ENCODE peak calls at places on chromosomes 6 and 20, in six cellular contexts. V is IMR-90, O is neuronal stem cell, M is H1, Y is trophoblast cell, N is H9. K is an unnamed sample.

GRCh38 chr6:159074866-159075265 is 30.1 kb upstream of the TAGAP start:
- DNase-seq in V (no peak), O (no peak), M (no peak), Y (no peak), N (no peak), K (no peak)

GRCh38 chr20:44709797-44710196 is 5.4 kb upstream of the CCN5 start:
- DNase-seq in V (no peak), O (no peak), M (no peak), Y (no peak), N (no peak), K (no peak)

GRCh38 chr6:36546664-36546957 is 668 bp downstream of the STK38 start:
- DNase-seq in V (no peak), O (peak), M (no peak), Y (peak), N (no peak), K (no peak)

GRCh38 chr6:82840571-82840970 is 225.1 kb downstream of the UBE3D start:
- DNase-seq in V (peak), O (no peak), M (no peak), Y (no peak), N (no peak), K (no peak)

GRCh38 chr6:132715204-132715603 is 1.3 kb upstream of the VNN1 start:
- DNase-seq in V (peak), O (peak), M (peak), Y (peak), N (peak), K (peak)

GRCh38 chr6:4888841-4889240 is 112.6 kb downstream of the CDYL start:
- DNase-seq in V (no peak), O (no peak), M (no peak), Y (no peak), N (no peak), K (peak)

GRCh38 chr20:15756401-15756800 is 816.8 kb downstream of the KIF16B start:
- DNase-seq in V (no peak), O (no peak), M (no peak), Y (no peak), N (no peak), K (no peak)

GRCh38 chr6:97594834-97595233 is 311.8 kb upstream of the MMS22L start:
- DNase-seq in V (peak), O (no peak), M (no peak), Y (no peak), N (no peak), K (peak)

GRCh38 chr20:18739785-18740184 is 73.8 kb upstream of the SCP2D1 start:
- DNase-seq in V (peak), O (peak), M (no peak), Y (no peak), N (no peak), K (peak)

GRCh38 chr6:44261581-44261980 is 3.8 kb downstream of the NFKBIE start:
- DNase-seq in V (no peak), O (no peak), M (no peak), Y (no peak), N (no peak), K (no peak)

GRCh38 chr6:158087519-158087867 is 80.6 kb downstream of the SERAC1 start:
- DNase-seq in V (no peak), O (no peak), M (no peak), Y (no peak), N (no peak), K (no peak)

GRCh38 chr20:46060301-46060881 is 29.4 kb downstream of the NCOA5 start:
- DNase-seq in V (no peak), O (no peak), M (peak), Y (no peak), N (no peak), K (no peak)

GRCh38 chr6:2937627-2938003 is 33.8 kb downstream of the SERPINB6 start:
- DNase-seq in V (no peak), O (no peak), M (peak), Y (no peak), N (no peak), K (no peak)

GRCh38 chr20:24837721-24838456 is 111.2 kb upstream of the CST7 start:
- DNase-seq in V (peak), O (no peak), M (no peak), Y (no peak), N (peak), K (peak)

GRCh38 chr6:26249709-26249958 is 115.4 kb upstream of the BTN3A2 start:
- DNase-seq in V (no peak), O (no peak), M (no peak), Y (no peak), N (no peak), K (no peak)

GRCh38 chr6:161151660-161152526 is 122.0 kb downstream of the AGPAT4 start:
- DNase-seq in V (no peak), O (no peak), M (no peak), Y (no peak), N (no peak), K (no peak)

GRCh38 chr6:14440215-14440890 is 322.8 kb downstream of the CD83 start:
- DNase-seq in V (peak), O (no peak), M (no peak), Y (peak), N (no peak), K (no peak)

GRCh38 chr20:49245921-49246740 is 26.9 kb downstream of the DDX27 start:
- DNase-seq in V (peak), O (no peak), M (no peak), Y (peak), N (peak), K (peak)

GRCh38 chr6:317452-318144 is 25.3 kb downstream of the DUSP22 start:
- DNase-seq in V (no peak), O (no peak), M (no peak), Y (peak), N (no peak), K (no peak)

GRCh38 chr6:54262499-54262898 is 45.7 kb upstream of the TINAG start:
- DNase-seq in V (no peak), O (no peak), M (no peak), Y (no peak), N (no peak), K (no peak)

GRCh38 chr6:5471637-5472430 is 210.5 kb downstream of the FARS2 start:
- DNase-seq in V (no peak), O (peak), M (no peak), Y (no peak), N (peak), K (peak)

GRCh38 chr6:97174471-97174870 is 108.5 kb downstream of the MMS22L start:
- DNase-seq in V (no peak), O (no peak), M (no peak), Y (peak), N (no peak), K (no peak)

GRCh38 chr20:20427202-20427864 is 59.4 kb downstream of the INSM1 start:
- DNase-seq in V (no peak), O (no peak), M (no peak), Y (no peak), N (no peak), K (no peak)

GRCh38 chr20:9739991-9740390 is 98.9 kb downstream of the PAK5 start:
- DNase-seq in V (no peak), O (no peak), M (no peak), Y (no peak), N (no peak), K (no peak)

GRCh38 chr6:13486679-13487121 is 700 bp downstream of the GFOD1 start:
- DNase-seq in V (peak), O (peak), M (peak), Y (peak), N (peak), K (peak)

GRCh38 chr20:58511364-58511763 is 3.8 kb downstream of the APCDD1L start:
- DNase-seq in V (peak), O (no peak), M (no peak), Y (peak), N (no peak), K (peak)

DNA sequence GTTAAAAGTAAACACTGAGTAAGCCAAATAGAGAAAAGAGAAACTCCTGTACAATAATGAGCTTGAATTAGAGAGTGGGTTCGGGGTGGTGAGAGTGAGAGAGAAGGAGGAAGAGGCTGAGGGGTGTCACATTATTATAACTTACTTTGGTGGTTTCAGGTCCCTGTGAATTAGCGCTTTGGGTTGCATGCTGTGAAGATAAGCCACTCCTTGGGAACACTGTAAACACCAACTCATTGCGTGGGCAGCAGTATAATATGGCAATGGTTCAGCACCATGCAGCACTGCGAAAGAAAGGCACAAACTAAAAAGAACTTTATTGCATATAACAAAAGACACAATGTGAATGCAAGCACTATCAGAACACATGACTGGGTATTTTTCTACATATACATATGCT is 26.9 kb downstream of the MAP3K7 start:
- DNase-seq in V (no peak), O (no peak), M (no peak), Y (no peak), N (no peak), K (no peak)
- H4K91ac ChIP-seq in V (no peak), O (no peak), M (no peak), Y (no peak), N (no peak), K (no peak)

GRCh38 chr6:41344865-41345264 is 9.5 kb downstream of the NCR2 start:
- DNase-seq in V (no peak), O (no peak), M (peak), Y (no peak), N (no peak), K (no peak)
- H4K91ac ChIP-seq in V (no peak), O (no peak), M (no peak), Y (no peak), N (no peak), K (no peak)

DNA sequence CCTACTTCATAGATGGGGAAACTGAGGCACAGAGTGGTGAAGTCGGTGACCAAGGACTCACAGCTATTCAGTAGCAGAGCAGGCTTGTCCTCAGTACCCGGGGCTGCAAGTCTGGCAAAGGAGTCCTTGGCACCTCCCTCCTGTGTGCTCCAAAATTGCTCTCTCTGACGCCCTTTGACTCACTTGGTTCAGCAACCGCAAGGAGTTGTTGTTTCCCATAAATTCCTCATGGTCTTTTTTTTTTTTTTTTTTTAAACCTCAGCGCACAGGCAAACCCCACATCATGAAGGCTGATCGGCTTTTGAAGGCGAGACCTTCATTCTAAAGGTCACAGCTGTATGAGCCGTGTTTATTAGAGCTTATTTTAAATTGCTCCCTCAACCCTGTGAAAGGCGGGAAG is 143.2 kb downstream of the CEBPB start:
- DNase-seq in V (peak), O (no peak), M (no peak), Y (peak), N (no peak), K (peak)
- H4K91ac ChIP-seq in V (no peak), O (no peak), M (no peak), Y (no peak), N (no peak), K (no peak)

GRCh38 chr6:20877008-20877937 is 343.0 kb downstream of the CDKAL1 start:
- DNase-seq in V (peak), O (no peak), M (no peak), Y (peak), N (no peak), K (peak)

GRCh38 chr6:20882014-20882413 is 347.8 kb downstream of the CDKAL1 start:
- DNase-seq in V (no peak), O (no peak), M (no peak), Y (no peak), N (peak), K (no peak)

GRCh38 chr6:20881365-20881764 is 347.1 kb downstream of the CDKAL1 start:
- DNase-seq in V (no peak), O (no peak), M (no peak), Y (no peak), N (no peak), K (no peak)

GRCh38 chr6:20879121-20879520 is 344.9 kb downstream of the CDKAL1 start:
- DNase-seq in V (no peak), O (no peak), M (no peak), Y (peak), N (no peak), K (no peak)

GRCh38 chr6:20879526-20879925 is 345.3 kb downstream of the CDKAL1 start:
- DNase-seq in V (no peak), O (no peak), M (no peak), Y (peak), N (no peak), K (peak)
- H4K91ac ChIP-seq in V (peak), O (no peak), M (no peak), Y (no peak), N (no peak), K (no peak)

GRCh38 chr6:131658287-131658686 is 21.2 kb downstream of the ENPP3 start:
- DNase-seq in V (no peak), O (no peak), M (no peak), Y (no peak), N (no peak), K (no peak)

GRCh38 chr6:131663578-131664165 is 26.6 kb downstream of the ENPP3 start:
- DNase-seq in V (no peak), O (no peak), M (no peak), Y (no peak), N (no peak), K (no peak)

GRCh38 chr6:131657630-131658111 is 20.6 kb downstream of the ENPP3 start:
- DNase-seq in V (peak), O (no peak), M (no peak), Y (peak), N (no peak), K (no peak)

GRCh38 chr6:131656667-131657066 is 19.6 kb downstream of the ENPP3 start:
- DNase-seq in V (no peak), O (no peak), M (no peak), Y (no peak), N (no peak), K (no peak)

DNA sequence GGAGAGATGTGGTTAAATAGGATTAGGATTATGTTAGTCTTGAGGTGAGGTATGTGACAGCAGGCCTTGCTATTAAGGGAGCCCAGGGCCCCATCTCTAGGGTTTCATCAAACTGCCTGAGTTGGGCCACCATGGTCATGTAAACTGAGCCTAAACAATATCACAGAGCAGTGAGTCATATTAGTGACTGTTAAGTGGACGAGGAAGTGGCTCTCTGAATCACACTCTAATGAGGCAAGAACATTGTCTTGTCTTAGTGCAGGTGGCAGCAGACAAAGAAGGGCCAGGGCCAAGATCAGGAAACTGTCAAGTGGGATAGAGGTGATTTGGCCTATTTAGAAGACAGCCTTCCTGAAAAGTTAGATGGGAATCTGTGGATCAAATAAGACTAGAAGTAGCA is 23.1 kb downstream of the ENPP3 start:
- DNase-seq in V (peak), O (no peak), M (no peak), Y (peak), N (no peak), K (peak)
- H4K91ac ChIP-seq in V (no peak), O (no peak), M (no peak), Y (no peak), N (no peak), K (no peak)

GRCh38 chr20:31594558-31595379 is 10.3 kb upstream of the ID1 start:
- DNase-seq in V (no peak), O (no peak), M (peak), Y (peak), N (peak), K (no peak)
- H4K91ac ChIP-seq in V (peak), O (no peak), M (peak), Y (peak), N (no peak), K (peak)

DNA sequence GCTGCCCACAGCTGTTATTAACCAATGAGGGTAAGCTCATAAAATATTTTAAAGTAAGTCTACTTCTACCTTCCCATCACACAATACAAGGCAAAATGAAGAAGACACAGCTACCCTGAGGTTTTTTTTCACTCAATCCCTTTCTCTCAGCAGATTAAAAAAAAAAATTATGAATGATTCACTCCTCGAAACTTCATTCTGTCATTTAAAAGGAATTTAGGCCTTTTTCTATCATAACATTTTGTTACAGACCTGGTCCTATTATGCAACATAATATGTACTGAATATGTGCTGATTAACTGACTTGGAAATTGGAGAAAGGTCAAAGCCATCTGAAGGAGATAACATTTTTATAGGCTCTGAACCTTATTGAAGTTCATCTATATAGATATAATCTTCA is 45.5 kb downstream of the PRL start:
- DNase-seq in V (peak), O (no peak), M (no peak), Y (peak), N (no peak), K (peak)
- H4K91ac ChIP-seq in V (peak), O (no peak), M (no peak), Y (no peak), N (no peak), K (no peak)

GRCh38 chr6:15453186-15453585 is 207.3 kb downstream of the JARID2 start:
- DNase-seq in V (no peak), O (no peak), M (no peak), Y (no peak), N (no peak), K (no peak)
- H4K91ac ChIP-seq in V (no peak), O (no peak), M (no peak), Y (no peak), N (no peak), K (no peak)